ENCODE peak calls at places on chromosomes 6 and 20, in seven cellular contexts. D is cardiac fibroblast, S is suprapubic skin, B is PC-3, T is HFFc6, R is BJ, Q is activated B cell treated with CpG ODN at 0.5 μM for 24 hours. C is an unnamed sample.

GRCh38 chr6:15351631-15352030 is 105.8 kb downstream of the JARID2 start:
- DNase-seq in B (peak; percentile 79), D (peak; percentile 88), R (peak; percentile 62), S (no peak), T (peak; percentile 81), Q (no peak), C (peak; percentile 91)

GRCh38 chr20:7379621-7380220 is 560.5 kb downstream of the HAO1 start:
- DNase-seq in Q (no peak), B (peak; percentile 69), S (no peak), D (peak; percentile 12), T (no peak), R (peak; percentile 19), C (peak; percentile 40)

GRCh38 chr20:50590348-50590664 is 80.1 kb downstream of the PTPN1 start:
- DNase-seq in S (no peak), R (no peak), Q (no peak), B (no peak), D (no peak), T (no peak), C (no peak)

GRCh38 chr6:136864676-136865075 is 42.3 kb downstream of the PEX7 start:
- DNase-seq in D (no peak), S (no peak), Q (no peak), B (no peak), R (no peak), T (no peak), C (no peak)

GRCh38 chr20:25315418-25316210 is 67.7 kb downstream of the PYGB start:
- DNase-seq in S (peak; percentile 50), Q (peak; percentile 8), T (peak; percentile 64), B (peak; percentile 65), D (peak; percentile 47), R (no peak), C (no peak)

GRCh38 chr20:22795455-22795854 is 211.1 kb upstream of the FOXA2 start:
- DNase-seq in D (no peak), B (no peak), S (no peak), Q (no peak), T (no peak), R (no peak), C (no peak)

GRCh38 chr6:3687847-3688246 is 63.7 kb downstream of the PXDC1 start:
- DNase-seq in S (no peak), R (no peak), B (no peak), Q (no peak), D (no peak), T (no peak), C (no peak)

GRCh38 chr20:40880716-40881104 is 147.9 kb upstream of the TOP1 start:
- DNase-seq in R (no peak), T (no peak), D (no peak), B (no peak), Q (no peak), S (no peak), C (no peak)

GRCh38 chr6:99613398-99613704 is 6.7 kb downstream of the PRDM13 start:
- DNase-seq in D (peak; percentile 31), S (no peak), B (no peak), Q (peak; percentile 47), T (no peak), R (no peak), C (peak; percentile 66)

GRCh38 chr6:85112540-85112939 is 337.3 kb upstream of the NT5E start:
- DNase-seq in Q (no peak), D (no peak), B (no peak), S (no peak), T (no peak), R (no peak), C (no peak)

GRCh38 chr20:31830406-31830981 is 11.3 kb downstream of the MYLK2 start:
- DNase-seq in B (no peak), T (no peak), R (no peak), Q (no peak), D (no peak), S (no peak), C (no peak)

GRCh38 chr6:156803353-156803752 is 26.2 kb downstream of the ARID1B start:
- DNase-seq in D (no peak), Q (no peak), T (no peak), R (no peak), S (no peak), B (no peak), C (no peak)

GRCh38 chr6:35140991-35141720 is at the start of gene TCP11:
- DNase-seq in S (no peak), Q (peak; percentile 22), T (no peak), R (no peak), B (no peak), D (no peak), C (no peak)

GRCh38 chr20:43840382-43841070 is 74.1 kb upstream of the TOX2 start:
- DNase-seq in T (no peak), B (peak; percentile 68), S (no peak), Q (no peak), R (no peak), D (peak; percentile 37), C (peak; percentile 44)

GRCh38 chr6:110826236-110827129 is 11.2 kb upstream of the CDK19 start:
- DNase-seq in D (no peak), R (no peak), T (no peak), S (no peak), Q (no peak), B (peak; percentile 58), C (no peak)

GRCh38 chr6:117275205-117275604 is 9.8 kb downstream of the VGLL2 start:
- DNase-seq in D (no peak), B (no peak), S (no peak), Q (no peak), T (no peak), R (no peak), C (no peak)

GRCh38 chr6:83198486-83199172 is 5.5 kb downstream of the RWDD2A start:
- DNase-seq in D (peak; percentile 76), R (no peak), T (peak; percentile 56), S (no peak), Q (no peak), B (peak; percentile 11), C (peak; percentile 58)

GRCh38 chr6:131597448-131597847 is 24.4 kb downstream of the ARG1 start:
- DNase-seq in D (peak; percentile 5), R (no peak), T (no peak), B (peak; percentile 4), S (no peak), Q (no peak), C (no peak)
- TF ChIP-seq CTCF in D (peak; percentile 32), R (peak; percentile 21), T (peak; percentile 55), B (peak; percentile 42), S (no peak), Q (no peak), C (peak; percentile 25)

GRCh38 chr20:1509237-1509636 is 18.0 kb upstream of the SIRPB2 start:
- DNase-seq in S (no peak), T (peak; percentile 52), R (no peak), D (peak; percentile 56), B (peak; percentile 90), Q (no peak), C (no peak)
- TF ChIP-seq CTCF in S (no peak), T (peak; percentile 69), R (peak; percentile 41), D (peak; percentile 44), B (peak; percentile 89), Q (no peak), C (peak; percentile 52)

GRCh38 chr6:152206072-152206818 is 398.8 kb downstream of the ESR1 start:
- DNase-seq in D (peak; percentile 52), T (peak; percentile 17), S (no peak), Q (no peak), B (peak; percentile 9), R (no peak), C (peak; percentile 47)
- TF ChIP-seq CTCF in D (peak; percentile 61), T (peak; percentile 83), S (no peak), Q (no peak), B (peak; percentile 59), R (peak; percentile 44), C (peak; percentile 46)

DNA sequence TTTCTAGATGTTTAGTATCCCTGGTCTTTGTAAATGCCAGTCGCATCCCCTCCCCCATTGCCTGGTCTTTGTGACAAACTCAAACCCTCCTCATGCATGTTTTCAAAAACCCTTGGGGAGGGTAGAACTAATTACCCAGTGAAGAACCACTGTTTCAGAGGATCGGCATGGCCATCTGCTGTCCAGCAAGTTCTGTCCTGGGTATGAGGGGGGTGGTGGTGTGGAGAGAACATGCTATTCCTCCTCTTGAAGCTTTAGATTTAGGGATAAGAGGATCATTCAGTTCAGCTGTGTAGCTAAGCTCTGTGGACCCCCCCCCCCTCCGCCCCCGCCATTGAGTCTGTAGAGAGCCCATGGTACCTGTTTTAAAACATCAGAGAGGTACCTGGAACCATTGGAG is 5.6 kb downstream of the BRPF3 start:
- DNase-seq in S (no peak), T (no peak), B (no peak), D (no peak), R (no peak), Q (no peak), C (no peak)
- TF ChIP-seq CTCF in S (no peak), T (no peak), B (no peak), D (no peak), R (no peak), Q (no peak), C (no peak)

DNA sequence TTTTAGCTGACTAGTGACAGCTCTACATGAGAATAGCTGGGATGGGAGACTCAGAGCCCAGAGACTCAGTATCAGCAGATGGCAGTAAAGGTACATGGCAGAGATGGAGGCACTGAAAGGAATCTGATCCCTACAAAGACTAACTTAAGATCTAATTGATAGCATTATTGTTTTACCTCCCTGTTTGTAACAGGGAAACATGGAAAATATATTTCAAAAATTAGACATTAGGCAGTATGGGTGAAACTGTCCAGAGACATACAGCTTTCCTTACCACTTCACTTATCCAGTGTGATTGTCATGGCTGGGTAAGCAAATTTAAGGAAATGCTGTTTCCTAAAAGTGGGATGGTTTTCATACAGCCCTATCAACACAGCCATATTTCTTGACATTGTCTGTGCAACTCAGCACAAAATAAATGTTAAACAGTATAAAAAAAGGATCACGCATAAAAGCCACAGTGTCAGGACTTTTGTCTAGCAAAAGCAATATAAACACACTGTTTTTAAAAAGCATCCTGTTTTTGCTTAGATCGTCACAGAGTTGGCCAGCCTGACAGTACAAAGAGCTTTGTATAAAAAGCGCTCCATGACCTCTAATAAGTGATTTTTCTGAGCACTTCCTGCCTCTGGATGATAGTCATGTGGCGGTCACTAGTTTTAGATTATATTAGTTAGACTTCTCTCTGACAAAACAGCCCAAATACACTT is 376.9 kb downstream of the PHF3 start:
- DNase-seq in B (peak; percentile 73), D (peak; percentile 60), S (no peak), T (no peak), Q (no peak), R (no peak), C (no peak)
- TF ChIP-seq CTCF in B (peak; percentile 83), D (peak; percentile 77), S (no peak), T (no peak), Q (no peak), R (peak; percentile 31), C (no peak)